ENCODE peak calls at places on chromosomes 2 and 18, in five cellular contexts. P, B, S, O and Q are unnamed samples.

GRCh38 chr18:49096021-49096420 is 145.3 kb upstream of the SMAD7 start:
- DNase-seq in P (no peak), B (no peak), S (no peak), O (no peak), Q (no peak)

GRCh38 chr2:217616936-217617335 is 385.9 kb downstream of the TNS1 start:
- DNase-seq in P (no peak), B (no peak), S (no peak), O (no peak), Q (no peak)

GRCh38 chr2:60552096-60552850 is 1.2 kb downstream of the BCL11A start:
- DNase-seq in P (no peak), B (no peak), S (no peak), O (peak; percentile 88), Q (no peak)

GRCh38 chr2:160224060-160224459 is 24.0 kb upstream of the ITGB6 start:
- DNase-seq in P (peak; percentile 84), B (peak; percentile 41), S (no peak), O (no peak), Q (peak; percentile 54)

GRCh38 chr2:54724150-54724559 is 693 bp downstream of the EML6 start:
- DNase-seq in P (no peak), B (no peak), S (no peak), O (no peak), Q (no peak)

GRCh38 chr2:182540236-182540635 is 113.4 kb upstream of the PDE1A start:
- DNase-seq in P (no peak), B (no peak), S (no peak), O (no peak), Q (no peak)

GRCh38 chr2:112881217-112882000 is 29.6 kb upstream of the IL37 start:
- DNase-seq in P (peak; percentile 16), B (peak; percentile 54), S (no peak), O (no peak), Q (peak; percentile 39)

GRCh38 chr2:230668184-230668938 is 44.3 kb upstream of the CAB39 start:
- DNase-seq in P (no peak), B (peak; percentile 55), S (no peak), O (peak; percentile 81), Q (no peak)

GRCh38 chr2:132415256-132416079 is 1.1 kb upstream of the GPR39 start:
- DNase-seq in P (no peak), B (no peak), S (peak; percentile 51), O (no peak), Q (no peak)

GRCh38 chr2:127615511-127616166 is 30.3 kb upstream of the GPR17 start:
- DNase-seq in P (no peak), B (no peak), S (peak; percentile 10), O (no peak), Q (no peak)

GRCh38 chr2:113910110-113910717 is 20.3 kb downstream of the ACTR3 start:
- DNase-seq in P (peak; percentile 15), B (no peak), S (no peak), O (no peak), Q (no peak)

GRCh38 chr18:1057367-1057766 is 152.7 kb downstream of the ADCYAP1 start:
- DNase-seq in P (no peak), B (no peak), S (no peak), O (no peak), Q (no peak)

GRCh38 chr2:234630676-234631350 is 133.9 kb upstream of the ARL4C start:
- DNase-seq in P (no peak), B (no peak), S (no peak), O (no peak), Q (no peak)

GRCh38 chr18:74579704-74580103 is 18.0 kb upstream of the ZNF407 start:
- DNase-seq in P (no peak), B (no peak), S (no peak), O (no peak), Q (no peak)

GRCh38 chr2:222920657-222921186 is 59.9 kb downstream of the ACSL3 start:
- DNase-seq in P (no peak), B (no peak), S (no peak), O (no peak), Q (no peak)

GRCh38 chr2:215364157-215365155 is 52.6 kb downstream of the ATIC start:
- DNase-seq in P (no peak), B (no peak), S (no peak), O (no peak), Q (no peak)

GRCh38 chr2:136112949-136113766 is 4.8 kb downstream of the CXCR4 start:
- DNase-seq in P (no peak), B (no peak), S (no peak), O (no peak), Q (no peak)
- TF ChIP-seq POLR2AphosphoS5 in P (no peak), B (no peak), S (no peak), O (peak; percentile 61), Q (peak; percentile 44)

GRCh38 chr18:79056827-79057367 is 12.3 kb upstream of the ATP9B start:
- DNase-seq in P (no peak), B (no peak), S (no peak), O (no peak), Q (no peak)
- TF ChIP-seq POLR2AphosphoS5 in P (no peak), B (no peak), S (no peak), O (no peak), Q (no peak)

GRCh38 chr2:178448968-178449661 is 1.9 kb downstream of the PRKRA start:
- DNase-seq in P (no peak), B (no peak), S (no peak), O (no peak), Q (no peak)

GRCh38 chr2:178449700-178450573 is 1.0 kb downstream of the PRKRA start:
- DNase-seq in P (no peak), B (no peak), S (no peak), O (no peak), Q (peak; percentile 41)

GRCh38 chr2:178452334-178452733 is 1.2 kb downstream of the PJVK start:
- DNase-seq in P (no peak), B (no peak), S (no peak), O (no peak), Q (no peak)

GRCh38 chr2:178452870-178453269 is 1.7 kb downstream of the PJVK start:
- DNase-seq in P (no peak), B (no peak), S (no peak), O (no peak), Q (no peak)

DNA sequence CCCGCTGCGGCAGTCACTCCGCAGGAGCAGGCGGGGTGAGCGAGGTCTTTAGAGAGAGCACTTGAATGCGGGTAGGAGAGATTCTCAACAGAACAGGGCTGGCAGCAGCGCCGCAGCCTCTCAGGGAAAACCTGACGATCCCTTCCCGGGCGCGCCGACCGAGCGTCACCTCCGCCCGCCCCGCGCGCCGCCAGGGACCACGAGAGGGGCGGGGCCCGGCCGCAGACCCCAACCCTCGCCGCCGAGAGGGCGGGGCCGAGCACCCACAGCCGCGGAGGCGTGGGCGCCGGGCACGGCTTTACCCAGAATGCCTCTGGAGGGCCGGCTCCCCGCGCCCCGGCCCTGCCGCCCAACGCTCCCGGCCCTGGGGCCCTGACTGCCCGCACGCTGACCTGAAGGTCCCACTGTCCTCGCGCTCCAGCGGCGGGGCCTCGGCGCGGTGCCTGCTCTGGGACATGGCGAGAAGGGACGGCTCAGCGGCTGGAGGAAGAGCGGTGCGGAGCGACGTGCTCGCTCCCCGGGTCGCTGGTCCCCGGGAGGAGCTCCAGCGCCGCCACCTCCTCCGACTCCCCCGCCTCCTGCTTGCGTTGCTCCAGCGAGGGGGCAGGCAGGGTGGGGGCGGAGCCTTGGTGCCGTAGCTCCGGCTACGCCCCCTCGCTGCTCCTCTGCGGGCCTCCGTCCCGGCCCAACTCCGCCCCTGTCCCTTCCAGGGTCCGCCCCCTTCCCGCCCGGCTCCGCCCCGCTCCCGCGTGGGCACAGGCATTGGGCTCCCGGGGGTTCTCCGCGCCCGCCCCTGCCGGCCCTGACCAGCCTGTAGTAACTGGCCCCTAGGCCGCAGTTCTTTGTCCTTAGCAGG is at the start of the genes PJVK and PRKRA:
- DNase-seq in P (peak; percentile 91), B (peak; percentile 76), S (peak; percentile 97), O (peak; percentile 100), Q (peak; percentile 81)
- TF ChIP-seq POLR2AphosphoS5 in P (peak; percentile 94), B (peak; percentile 90), S (peak; percentile 94), O (peak; percentile 84), Q (peak; percentile 71)

DNA sequence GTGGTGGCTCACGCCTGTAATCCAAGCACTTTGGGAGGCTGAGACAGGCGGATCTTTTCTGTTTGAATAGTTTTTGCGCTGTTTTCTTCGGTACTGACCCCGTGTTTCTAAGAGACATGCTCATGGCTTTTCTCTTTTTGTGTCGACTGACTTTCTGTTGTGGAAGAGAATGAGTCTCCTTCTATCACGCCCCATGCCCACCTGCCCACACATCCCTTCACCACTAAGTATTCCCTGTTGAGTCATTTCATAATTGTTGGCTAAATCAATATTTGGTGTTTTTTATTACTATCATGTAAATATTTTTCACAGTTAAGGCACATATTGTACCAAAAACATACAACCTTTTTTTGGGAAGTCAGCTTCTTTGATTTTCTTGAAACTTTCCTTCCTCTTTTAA is 198.8 kb upstream of the TWIST2 start:
- DNase-seq in P (no peak), B (no peak), S (no peak), O (no peak), Q (no peak)
- TF ChIP-seq POLR2AphosphoS5 in P (no peak), B (no peak), S (no peak), O (no peak), Q (no peak)